ENCODE peak calls at places on chromosomes 2 and 18, in ten cellular contexts. W is NCI-H446; H is left lung; F is pancreas; C is aorta; Y is NCI-H748 treated with DMSO at 0.1 percent for 48 hours; G is NCI-H2227 treated with DMSO at 0.1 percent for 48 hours; P is GM12891; M is NCI-H524; L is effector memory CD4-positive, alpha-beta T cell. J is an unnamed sample.

GRCh38 chr2:71907503-71907902 is 240.2 kb downstream of the CYP26B1 start:
- DNase-seq in W (no peak), H (no peak), F (no peak), C (no peak), Y (no peak), G (no peak), P (no peak), M (no peak), L (no peak), J (no peak)

GRCh38 chr2:197885587-197885986 is 81.2 kb downstream of the PLCL1 start:
- DNase-seq in W (no peak), H (no peak), F (no peak), C (no peak), Y (no peak), G (no peak), P (no peak), M (no peak), L (no peak), J (no peak)

GRCh38 chr18:6616981-6617380 is 112.5 kb upstream of the ARHGAP28 start:
- DNase-seq in W (no peak), H (no peak), F (no peak), C (no peak), Y (no peak), G (no peak), P (no peak), M (no peak), L (no peak), J (no peak)

GRCh38 chr2:217451634-217452033 is 551.2 kb downstream of the TNS1 start:
- DNase-seq in W (no peak), H (no peak), F (no peak), C (no peak), Y (no peak), G (no peak), P (no peak), M (no peak), L (no peak), J (no peak)

GRCh38 chr18:12338382-12338781 is 30.3 kb downstream of the TUBB6 start:
- DNase-seq in W (no peak), H (no peak), F (no peak), C (no peak), Y (no peak), G (no peak), P (no peak), M (no peak), L (no peak), J (no peak)

GRCh38 chr2:46067501-46068292 is 229.5 kb upstream of the EPAS1 start:
- DNase-seq in W (no peak), H (no peak), F (no peak), C (no peak), Y (no peak), G (no peak), P (no peak), M (no peak), L (no peak), J (no peak)

GRCh38 chr2:111045771-111046444 is 74.8 kb upstream of the BCL2L11 start:
- DNase-seq in W (no peak), H (no peak), F (no peak), C (no peak), Y (no peak), G (no peak), P (no peak), M (no peak), L (no peak), J (no peak)

GRCh38 chr2:170455617-170456426 is 259.3 kb upstream of the SP5 start:
- DNase-seq in W (no peak), H (no peak), F (no peak), C (no peak), Y (no peak), G (no peak), P (no peak), M (no peak), L (no peak), J (no peak)

GRCh38 chr2:36367497-36368353 is 12.1 kb downstream of the CRIM1 start:
- DNase-seq in W (no peak), H (no peak), F (no peak), C (no peak), Y (no peak), G (no peak), P (no peak), M (no peak), L (no peak), J (no peak)

GRCh38 chr2:38125007-38125406 is 49.1 kb upstream of the CYP1B1 start:
- DNase-seq in W (no peak), H (no peak), F (no peak), C (no peak), Y (no peak), G (no peak), P (no peak), M (no peak), L (no peak), J (no peak)

GRCh38 chr2:159613515-159614336 is 2.6 kb downstream of the BAZ2B start:
- DNase-seq in W (peak; percentile 21), H (no peak), F (no peak), C (no peak), Y (peak; percentile 63), G (peak; percentile 37), P (no peak), M (peak; percentile 32), L (no peak), J (peak; percentile 74)

GRCh38 chr2:67616749-67617148 is 219.6 kb downstream of the ETAA1 start:
- DNase-seq in W (no peak), H (peak; percentile 13), F (no peak), C (peak; percentile 37), Y (no peak), G (no peak), P (no peak), M (no peak), L (no peak), J (no peak)

GRCh38 chr2:239544846-239545465 is 144.1 kb upstream of the HDAC4 start:
- DNase-seq in W (no peak), H (no peak), F (no peak), C (no peak), Y (no peak), G (no peak), P (no peak), M (no peak), L (no peak), J (no peak)

GRCh38 chr2:239349448-239350135 is 51.2 kb downstream of the HDAC4 start:
- DNase-seq in W (no peak), H (no peak), F (no peak), C (no peak), Y (no peak), G (no peak), P (no peak), M (no peak), L (no peak), J (no peak)

GRCh38 chr2:211760103-211760502 is 778.5 kb downstream of the ERBB4 start:
- DNase-seq in W (no peak), H (no peak), F (no peak), C (no peak), Y (no peak), G (no peak), P (no peak), M (no peak), L (no peak), J (no peak)

GRCh38 chr2:101119431-101119830 is 31.8 kb downstream of the TBC1D8 start:
- DNase-seq in W (no peak), H (no peak), F (peak; percentile 75), C (peak; percentile 69), Y (no peak), G (no peak), P (no peak), M (no peak), L (no peak), J (no peak)

GRCh38 chr2:120523766-120524165 is 177.8 kb downstream of the INHBB start:
- DNase-seq in W (no peak), H (no peak), F (no peak), C (no peak), Y (no peak), G (no peak), P (no peak), M (no peak), L (no peak), J (no peak)

GRCh38 chr2:212135739-212136138 is 402.9 kb downstream of the ERBB4 start:
- DNase-seq in W (peak; percentile 99), H (no peak), F (no peak), C (no peak), Y (peak; percentile 93), G (no peak), P (no peak), M (peak; percentile 97), L (no peak), J (peak; percentile 86)

GRCh38 chr2:32824415-32824814 is 122.3 kb upstream of the LTBP1 start:
- DNase-seq in W (no peak), H (no peak), F (no peak), C (no peak), Y (no peak), G (no peak), P (no peak), M (no peak), L (no peak), J (no peak)

GRCh38 chr2:167675906-167676305 is 571.5 kb downstream of the STK39 start:
- DNase-seq in W (no peak), H (no peak), F (no peak), C (no peak), Y (no peak), G (no peak), P (no peak), M (no peak), L (no peak), J (no peak)

GRCh38 chr2:63789318-63790051 is 52.2 kb upstream of the UGP2 start:
- DNase-seq in W (no peak), H (no peak), F (no peak), C (no peak), Y (no peak), G (no peak), P (no peak), M (no peak), L (no peak), J (no peak)

GRCh38 chr2:29878898-29879297 is 42.5 kb downstream of the ALK start:
- DNase-seq in W (no peak), H (no peak), F (no peak), C (no peak), Y (no peak), G (no peak), P (no peak), M (no peak), L (no peak), J (no peak)

GRCh38 chr2:224405412-224405811 is 3.5 kb upstream of the FAM124B start:
- DNase-seq in W (no peak), H (no peak), F (no peak), C (no peak), Y (no peak), G (no peak), P (no peak), M (no peak), L (no peak), J (no peak)

GRCh38 chr2:218659258-218659987 is at the start of the genes BCS1L and ZNF142:
- DNase-seq in W (peak; percentile 91), H (peak; percentile 98), F (peak; percentile 89), C (peak; percentile 93), Y (peak; percentile 81), G (peak; percentile 91), P (peak; percentile 92), M (peak; percentile 92), L (peak; percentile 79), J (peak; percentile 86)

GRCh38 chr2:164028764-164029534 is 293.1 kb upstream of the FIGN start:
- DNase-seq in W (no peak), H (no peak), F (no peak), C (no peak), Y (no peak), G (no peak), P (no peak), M (no peak), L (no peak), J (no peak)

GRCh38 chr2:24201496-24201895 is 26.6 kb downstream of the FAM228A start:
- DNase-seq in W (no peak), H (no peak), F (no peak), C (no peak), Y (no peak), G (no peak), P (no peak), M (no peak), L (no peak), J (no peak)

GRCh38 chr2:172931923-172932520 is 143.6 kb upstream of the MAP3K20 start:
- DNase-seq in W (peak; percentile 71), H (no peak), F (peak; percentile 47), C (peak; percentile 81), Y (peak; percentile 73), G (peak; percentile 78), P (peak; percentile 14), M (peak; percentile 29), L (peak; percentile 26), J (peak; percentile 46)

GRCh38 chr2:108388045-108388444 is 10.3 kb downstream of the SULT1C4 start:
- DNase-seq in W (no peak), H (no peak), F (no peak), C (no peak), Y (no peak), G (no peak), P (no peak), M (no peak), L (no peak), J (no peak)

J was measured in NCI-H1092 treated with DMSO at 0.1 percent for 48 hours.